ENCODE peak calls at places on chromosomes 1 and 21, in seven cellular contexts. O is astrocyte of the hippocampus; X is upper lobe of right lung; Z is stimulated activated CD8-positive, alpha-beta memory T cell treated with anti-CD3 and anti-CD28 coated beads, Interleukin-15, amount 100 ng/mL, for 24 hours; B is activated T-cell treated with anti-CD3 and anti-CD28 coated beads for 4 hours; A is stimulated activated CD4-positive, alpha-beta T cell treated with anti-CD3 and anti-CD28 coated beads, Interleukin-12 subunit alpha, Interleukin-12 subunit beta, amount 100 ng/mL, for 4 hours; V is mucosa of gallbladder. P is an unnamed sample.

GRCh38 chr1:116666090-116666489 is 1.4 kb downstream of the IGSF3 start:
- DNase-seq in O (no peak), X (no peak), Z (no peak), B (no peak), A (no peak), V (peak; percentile 25), P (no peak)

GRCh38 chr21:42107177-42107880 is 36.2 kb downstream of the UMODL1 start:
- DNase-seq in O (no peak), X (no peak), Z (no peak), B (no peak), A (no peak), V (no peak), P (peak; percentile 68)

GRCh38 chr21:45417951-45418300 is 13.0 kb downstream of the COL18A1 start:
- DNase-seq in O (no peak), X (no peak), Z (no peak), B (no peak), A (no peak), V (no peak), P (no peak)

GRCh38 chr1:218361298-218362065 is 16.3 kb downstream of the TGFB2 start:
- DNase-seq in O (peak; percentile 51), X (no peak), Z (no peak), B (no peak), A (no peak), V (no peak), P (no peak)

GRCh38 chr1:226429051-226429461 is 21.2 kb upstream of the PARP1 start:
- DNase-seq in O (peak; percentile 28), X (no peak), Z (no peak), B (no peak), A (no peak), V (no peak), P (no peak)

GRCh38 chr21:25080706-25081495 is 526.4 kb downstream of the MRPL39 start:
- DNase-seq in O (peak; percentile 31), X (no peak), Z (no peak), B (no peak), A (no peak), V (no peak), P (no peak)

GRCh38 chr1:167812972-167813371 is 91.2 kb downstream of the MPZL1 start:
- DNase-seq in O (no peak), X (no peak), Z (no peak), B (no peak), A (no peak), V (no peak), P (no peak)

GRCh38 chr1:230256896-230257295 is 169.2 kb downstream of the PGBD5 start:
- DNase-seq in O (no peak), X (no peak), Z (no peak), B (no peak), A (no peak), V (no peak), P (no peak)

P was measured in osteoblast.